ENCODE peak calls at places on chromosomes 5 and 9, in four cellular contexts. T is cardiac fibroblast; W is CD8-positive, alpha-beta T cell; C is fibroblast of mammary gland. H is an unnamed sample.

GRCh38 chr5:39495294-39495693 is 70.5 kb upstream of the DAB2 start:
- DNase-seq in T (peak), W (no peak), C (no peak), H (no peak)

GRCh38 chr5:145856285-145856818 is 16.5 kb downstream of the GRXCR2 start:
- DNase-seq in T (peak), W (no peak), C (peak), H (no peak)

GRCh38 chr9:100282388-100282719 is 70.4 kb downstream of the TEX10 start:
- DNase-seq in T (no peak), W (no peak), C (no peak), H (no peak)

GRCh38 chr5:123549256-123549904 is 37.4 kb downstream of the CSNK1G3 start:
- DNase-seq in T (no peak), W (peak), C (no peak), H (peak)

GRCh38 chr9:124489222-124489621 is 18.0 kb downstream of the NR5A1 start:
- DNase-seq in T (no peak), W (no peak), C (no peak), H (no peak)

GRCh38 chr5:65142511-65143011 is 339.2 kb downstream of the ADAMTS6 start:
- DNase-seq in T (peak), W (no peak), C (peak), H (no peak)

GRCh38 chr9:133945314-133945975 is 46.7 kb downstream of the VAV2 start:
- DNase-seq in T (no peak), W (no peak), C (no peak), H (peak)

GRCh38 chr9:34377402-34377741 is 674 bp upstream of the MYORG start:
- DNase-seq in T (no peak), W (no peak), C (no peak), H (no peak)

GRCh38 chr5:25362799-25363198 is 718.0 kb upstream of the CDH10 start:
- DNase-seq in T (no peak), W (no peak), C (no peak), H (no peak)

GRCh38 chr9:110472111-110472510 is 107.4 kb downstream of the SVEP1 start:
- DNase-seq in T (no peak), W (no peak), C (no peak), H (no peak)

GRCh38 chr5:164256351-164256750 is 750.9 kb downstream of the MAT2B start:
- DNase-seq in T (no peak), W (no peak), C (peak), H (no peak)

GRCh38 chr9:77392328-77392727 is 215.0 kb downstream of the VPS13A start:
- DNase-seq in T (no peak), W (no peak), C (no peak), H (no peak)

GRCh38 chr5:151063136-151063544 is 17.7 kb downstream of the TNIP1 start:
- DNase-seq in T (peak), W (no peak), C (peak), H (no peak)

GRCh38 chr5:149002053-149002452 is 60.8 kb downstream of the SH3TC2 start:
- DNase-seq in T (peak), W (no peak), C (peak), H (no peak)

GRCh38 chr5:149005077-149005892 is 57.6 kb downstream of the SH3TC2 start:
- DNase-seq in T (peak), W (no peak), C (peak), H (no peak)

GRCh38 chr5:149001154-149001553 is 61.7 kb downstream of the SH3TC2 start:
- DNase-seq in T (no peak), W (no peak), C (no peak), H (no peak)

GRCh38 chr5:149004559-149004958 is 58.3 kb downstream of the SH3TC2 start:
- DNase-seq in T (no peak), W (no peak), C (no peak), H (no peak)

DNA sequence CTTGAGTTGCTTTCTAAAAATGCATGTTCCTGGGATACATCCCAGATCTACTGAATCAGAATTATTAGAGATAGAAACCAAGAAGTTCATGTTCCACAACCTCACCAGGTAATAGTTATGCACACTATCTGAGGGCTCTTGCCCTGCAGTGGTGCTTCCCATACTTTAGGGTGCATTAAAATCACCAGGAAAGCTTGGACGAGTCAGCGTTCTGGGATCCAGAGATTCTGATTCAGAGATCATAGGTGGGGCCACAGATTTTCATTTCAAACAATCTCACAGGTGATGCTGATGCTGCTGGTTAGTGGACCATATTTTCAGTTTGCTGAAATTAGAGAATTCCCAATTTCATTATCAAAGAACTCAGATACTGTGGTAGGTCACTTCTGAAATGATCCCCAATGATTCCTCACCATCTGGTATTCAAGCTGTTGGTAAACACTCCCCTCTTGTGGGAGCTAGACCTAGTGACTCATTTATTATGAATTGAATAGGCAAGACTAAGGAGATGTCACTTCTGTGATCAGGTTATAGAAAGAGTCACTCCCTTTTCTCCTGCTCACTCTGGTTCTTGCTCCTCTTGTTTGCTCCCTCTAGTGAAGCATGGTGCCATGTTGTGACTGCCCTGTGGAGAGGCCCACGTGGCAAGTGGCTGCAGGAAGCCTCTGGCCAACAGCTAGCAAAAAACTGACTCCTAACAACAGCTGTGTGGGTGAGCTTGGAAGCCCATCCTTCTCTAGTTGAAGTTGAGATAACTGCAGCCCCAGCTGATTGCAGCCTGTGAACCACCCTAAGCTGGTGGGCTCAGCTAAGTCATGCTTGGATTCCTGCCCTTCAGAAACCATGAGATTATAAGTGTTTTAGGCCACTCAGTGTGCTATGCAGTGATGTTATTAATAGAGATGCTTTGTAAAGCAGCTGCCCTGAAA is 59.8 kb downstream of the SH3TC2 start:
- DNase-seq in T (peak), W (no peak), C (peak), H (no peak)
- TF ChIP-seq CTCF in T (peak), W (no peak), C (peak), H (no peak)

DNA sequence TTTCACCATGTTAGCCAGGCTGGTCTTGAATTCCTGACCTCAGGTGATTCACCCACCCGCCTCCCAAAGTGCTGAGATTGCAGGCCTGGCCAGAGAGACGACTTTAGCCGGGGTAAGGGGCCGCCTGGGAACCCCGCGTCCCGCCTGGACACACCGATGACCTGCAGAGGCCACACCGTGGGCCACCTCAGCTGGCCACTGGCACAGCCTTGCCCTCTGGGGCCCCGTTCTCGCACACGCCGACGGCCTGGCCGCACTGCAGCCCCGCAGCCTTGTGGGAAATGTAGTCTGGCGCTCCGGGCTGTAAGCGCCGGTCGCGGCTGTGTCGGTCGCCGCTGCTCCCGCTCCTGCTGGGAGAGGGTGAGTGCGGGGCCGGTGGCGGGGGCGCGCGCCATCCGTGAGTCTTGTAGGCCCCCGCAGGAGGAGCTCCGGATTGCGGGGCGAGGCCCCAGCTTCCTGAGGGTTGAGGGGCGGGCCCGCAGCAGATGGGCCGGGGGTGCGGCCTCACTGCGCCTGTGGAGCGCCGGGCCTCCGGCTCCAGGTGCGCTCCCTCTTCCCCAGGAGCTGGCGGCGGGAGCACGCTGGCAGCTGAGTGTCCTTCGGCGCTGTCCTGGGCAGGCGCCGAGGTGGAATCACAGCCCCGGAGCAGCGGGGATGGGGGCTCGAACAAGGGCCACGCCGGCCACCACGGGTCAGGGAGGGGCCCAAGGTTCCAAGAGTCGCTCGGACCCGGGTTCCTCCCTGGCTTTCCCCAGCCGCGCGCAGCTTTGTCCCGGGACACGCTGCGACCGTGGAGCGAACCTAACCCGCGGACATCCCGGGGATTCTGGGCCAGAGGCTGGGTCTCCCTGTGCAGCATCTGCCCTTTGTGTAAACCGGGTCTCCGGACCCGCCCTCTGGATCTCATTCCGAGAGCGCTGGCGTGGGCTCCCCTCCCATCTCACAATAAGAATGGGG is at the start of gene ZFP2:
- DNase-seq in T (peak), W (peak), C (peak), H (no peak)
- H3K4me3 ChIP-seq in T (peak), W (peak), C (peak), H (no peak)

GRCh38 chr9:136743639-136744211 is 985 bp upstream of the LCN10 start:
- DNase-seq in T (no peak), W (no peak), C (no peak), H (no peak)

GRCh38 chr9:136740971-136741884 is 1.5 kb downstream of the LCN10 start:
- DNase-seq in T (peak), W (no peak), C (no peak), H (no peak)

GRCh38 chr9:136741885-136742568 is 713 bp downstream of the LCN10 start:
- DNase-seq in T (no peak), W (no peak), C (no peak), H (peak)

GRCh38 chr9:136744747-136745146 is 2.0 kb upstream of the LCN10 start:
- DNase-seq in T (no peak), W (no peak), C (no peak), H (no peak)

GRCh38 chr9:136742640-136743391 is at the start of gene LCN10:
- DNase-seq in T (no peak), W (no peak), C (no peak), H (no peak)
- TF ChIP-seq CTCF in T (peak), W (no peak), C (no peak), H (no peak)

DNA sequence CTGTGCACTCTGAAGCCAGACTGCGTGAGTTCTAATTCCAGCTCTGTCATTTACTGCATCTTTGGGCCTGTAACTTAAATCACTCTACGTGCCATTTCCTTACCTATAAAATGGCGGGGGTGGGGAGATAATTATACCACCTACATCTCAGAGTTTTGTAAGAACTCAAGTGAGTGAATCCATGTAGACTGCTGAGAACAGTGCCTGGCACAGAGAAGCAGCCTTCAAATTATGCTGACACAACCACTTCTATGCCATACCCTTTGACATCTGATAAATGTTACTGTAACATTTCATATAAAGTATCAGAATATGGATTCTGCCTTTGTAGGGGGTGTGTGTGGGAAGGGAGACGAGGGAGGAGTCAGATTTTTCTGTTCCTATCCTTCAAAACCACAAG is 27.7 kb downstream of the ELAVL2 start:
- DNase-seq in T (no peak), W (no peak), C (no peak), H (no peak)
- H3K4me3 ChIP-seq in T (no peak), W (no peak), C (no peak), H (no peak)